ENCODE peak calls at places on chromosomes 6 and 20, in four cellular contexts. U is brain microvascular endothelial cell, V is adrenal gland, Q is stomach. G is an unnamed sample.

GRCh38 chr6:53032853-53033252 is 32.4 kb upstream of the FBXO9 start:
- DNase-seq in V (no peak), U (no peak), Q (no peak), G (no peak)

GRCh38 chr6:37244430-37245310 is 12.9 kb upstream of the TBC1D22B start:
- DNase-seq in V (peak; percentile 89), Q (peak; percentile 83), U (peak; percentile 100), G (peak; percentile 82)

GRCh38 chr6:145929037-145929633 is 35.0 kb downstream of the SHPRH start:
- DNase-seq in V (peak; percentile 9), U (peak; percentile 34), Q (no peak), G (peak; percentile 9)

GRCh38 chr6:127188752-127189151 is 70.3 kb downstream of the RSPO3 start:
- DNase-seq in Q (no peak), U (no peak), V (no peak), G (no peak)

GRCh38 chr6:130434174-130434873 is 68.5 kb downstream of the TMEM200A start:
- DNase-seq in Q (no peak), V (no peak), U (peak; percentile 43), G (no peak)

GRCh38 chr20:18928626-18929025 is 115.0 kb downstream of the SCP2D1 start:
- DNase-seq in V (no peak), Q (peak; percentile 60), U (no peak), G (no peak)

GRCh38 chr6:31143148-31143547 is 4.3 kb upstream of the PSORS1C2 start:
- DNase-seq in Q (peak; percentile 59), U (peak; percentile 42), V (no peak), G (no peak)

GRCh38 chr6:28807682-28808280 is 116.0 kb downstream of the TRIM27 start:
- DNase-seq in U (peak; percentile 80), Q (no peak), V (no peak), G (no peak)

GRCh38 chr20:56826306-56826970 is 197.3 kb downstream of the TFAP2C start:
- DNase-seq in Q (no peak), V (no peak), U (no peak), G (no peak)

GRCh38 chr6:38088794-38089193 is 269.3 kb downstream of the ZFAND3 start:
- DNase-seq in V (no peak), Q (no peak), U (no peak), G (no peak)

GRCh38 chr6:26020983-26021349 is 58.4 kb downstream of the TRIM38 start:
- DNase-seq in Q (peak; percentile 64), U (peak; percentile 68), V (no peak), G (no peak)

GRCh38 chr20:33263784-33264183 is 19.2 kb upstream of the BPIFB1 start:
- DNase-seq in U (no peak), Q (no peak), V (no peak), G (no peak)

GRCh38 chr20:53394433-53394832 is 199.2 kb downstream of the ZNF217 start:
- DNase-seq in V (no peak), U (no peak), Q (no peak), G (no peak)

GRCh38 chr6:50141100-50141499 is 91.4 kb upstream of the DEFB112 start:
- DNase-seq in U (no peak), V (no peak), Q (no peak), G (no peak)

GRCh38 chr6:28161410-28162079 is 19.9 kb downstream of the ZKSCAN8 start:
- DNase-seq in Q (peak; percentile 59), V (peak; percentile 68), U (peak; percentile 40), G (no peak)

GRCh38 chr6:33714385-33715040 is 3.0 kb upstream of the UQCC2 start:
- DNase-seq in Q (no peak), U (no peak), V (no peak), G (no peak)

GRCh38 chr6:3386374-3386857 is 70.4 kb downstream of the SLC22A23 start:
- DNase-seq in Q (peak; percentile 84), V (no peak), U (no peak), G (no peak)

GRCh38 chr20:41631826-41632225 is 13.6 kb upstream of the CHD6 start:
- DNase-seq in U (peak; percentile 60), Q (no peak), V (peak; percentile 57), G (no peak)

GRCh38 chr6:31878222-31878621 is 575 bp downstream of the SLC44A4 start:
- DNase-seq in Q (no peak), V (no peak), U (no peak), G (no peak)

GRCh38 chr6:13423292-13423691 is 64.1 kb downstream of the GFOD1 start:
- DNase-seq in V (no peak), Q (no peak), U (no peak), G (no peak)

GRCh38 chr6:33176906-33177305 is 15.4 kb downstream of the COL11A2 start:
- DNase-seq in V (no peak), Q (no peak), U (no peak), G (no peak)

GRCh38 chr6:139853302-139853992 is 479.0 kb upstream of the CITED2 start:
- DNase-seq in V (no peak), U (no peak), Q (no peak), G (peak; percentile 67)

GRCh38 chr6:33271098-33271607 is 523 bp downstream of the VPS52 start:
- DNase-seq in Q (no peak), U (no peak), V (no peak), G (no peak)

GRCh38 chr6:57301755-57302154 is 15.7 kb upstream of the PRIM2 start:
- DNase-seq in V (no peak), Q (no peak), U (no peak), G (no peak)

GRCh38 chr6:144248003-144248402 is 37.1 kb upstream of the UTRN start:
- DNase-seq in Q (no peak), V (no peak), U (no peak), G (no peak)

GRCh38 chr6:39347906-39348585 is 25.5 kb upstream of the KCNK16 start:
- DNase-seq in V (peak; percentile 67), Q (peak; percentile 72), U (peak; percentile 74), G (peak; percentile 18)

GRCh38 chr6:98477231-98477630 is 357.1 kb upstream of the POU3F2 start:
- DNase-seq in V (no peak), Q (no peak), U (no peak), G (no peak)

GRCh38 chr20:47493175-47493953 is 8.3 kb upstream of the NCOA3 start:
- DNase-seq in V (peak; percentile 88), U (peak; percentile 68), Q (peak; percentile 94), G (no peak)

GRCh38 chr6:109304284-109305015 is 77.8 kb downstream of the CD164 start:
- DNase-seq in V (no peak), U (no peak), Q (no peak), G (peak; percentile 5)

GRCh38 chr6:137859025-137859424 is 8.0 kb upstream of the TNFAIP3 start:
- DNase-seq in V (no peak), Q (no peak), U (no peak), G (no peak)

GRCh38 chr6:169201985-169202384 is 51.7 kb downstream of the THBS2 start:
- DNase-seq in V (no peak), U (no peak), Q (no peak), G (no peak)

GRCh38 chr6:166940643-166941068 is 15.7 kb downstream of the RNASET2 start:
- DNase-seq in U (peak; percentile 65), V (no peak), Q (no peak), G (peak; percentile 29)

GRCh38 chr6:90290991-90291390 is 5.7 kb downstream of the BACH2 start:
- DNase-seq in Q (no peak), V (no peak), U (no peak), G (no peak)

GRCh38 chr20:50857348-50857747 is 62.5 kb downstream of the BCAS4 start:
- DNase-seq in Q (no peak), U (no peak), V (no peak), G (no peak)

GRCh38 chr6:19697744-19698290 is 139.4 kb upstream of the ID4 start:
- DNase-seq in U (peak; percentile 91), V (no peak), Q (no peak), G (no peak)

GRCh38 chr6:113763883-113764282 is 93.3 kb upstream of the MARCKS start:
- DNase-seq in Q (no peak), V (no peak), U (peak; percentile 45), G (peak; percentile 60)

GRCh38 chr6:5126214-5126613 is 41.1 kb downstream of the PPP1R3G start:
- DNase-seq in Q (no peak), V (no peak), U (peak; percentile 84), G (no peak)

GRCh38 chr6:43627008-43627825 is 1.8 kb downstream of the GTPBP2 start:
- DNase-seq in V (peak; percentile 94), Q (peak; percentile 79), U (peak; percentile 97), G (peak; percentile 96)

GRCh38 chr20:59031326-59032022 is 661 bp downstream of the ATP5F1E start:
- DNase-seq in U (no peak), Q (no peak), V (no peak), G (no peak)
- H3K4me3 ChIP-seq in U (peak overlapping the region; percentile 89), Q (peak overlapping the region; percentile 80), V (peak overlapping the region; percentile 19), G (peak overlapping the region; percentile 97)

GRCh38 chr6:63759605-63760004 is 124.0 kb downstream of the PHF3 start:
- DNase-seq in V (no peak), Q (no peak), U (no peak), G (no peak)
- TF ChIP-seq CTCF in V (no peak), Q (no peak), U (no peak), G (no peak)

DNA sequence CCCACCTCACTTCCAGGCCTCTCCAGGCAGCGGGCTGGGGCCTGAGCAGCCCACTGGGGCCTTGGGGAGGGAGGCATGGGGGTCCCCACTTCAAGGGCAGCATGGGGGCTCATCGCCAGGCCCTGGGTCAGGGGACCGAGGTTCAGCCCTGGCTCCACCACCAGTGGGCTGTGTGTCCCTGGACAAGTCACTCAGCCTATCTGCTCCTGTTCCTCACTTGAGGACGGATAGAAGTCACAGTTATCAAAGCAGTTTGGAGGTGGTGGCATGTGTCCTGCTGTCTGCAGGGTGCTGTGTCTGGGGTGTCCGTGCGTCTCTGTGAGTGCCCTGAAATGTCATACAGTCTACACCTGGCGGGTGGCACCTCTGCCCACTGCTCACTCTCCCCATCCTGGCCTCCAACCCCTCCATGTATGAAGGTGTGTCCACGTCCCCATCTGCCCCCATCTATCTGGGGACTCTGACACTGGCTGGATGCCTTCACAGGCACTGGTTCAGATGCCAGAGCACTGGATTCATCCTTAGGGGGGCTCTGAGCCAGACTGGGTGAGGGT is 3.6 kb downstream of the EEF1A2 start:
- DNase-seq in U (no peak), V (no peak), Q (no peak), G (no peak)
- H3K27me3 ChIP-seq in U (peaks cover 13% of the 10 kb centered on the region), V (no peaks in the 10 kb centered on the region), Q (peaks cover 11% of the 10 kb centered on the region), G (peaks cover 27% of the 10 kb centered on the region)

GRCh38 chr6:134009876-134010275 is 42.5 kb downstream of the SLC2A12 start:
- DNase-seq in V (no peak), Q (no peak), U (no peak), G (no peak)

GRCh38 chr6:134010400-134010799 is 42.0 kb downstream of the SLC2A12 start:
- DNase-seq in V (no peak), Q (no peak), U (no peak), G (no peak)

GRCh38 chr6:134016558-134016814 is 35.9 kb downstream of the SLC2A12 start:
- DNase-seq in Q (no peak), V (no peak), U (no peak), G (no peak)

GRCh38 chr6:134015719-134016557 is 36.5 kb downstream of the SLC2A12 start:
- DNase-seq in U (no peak), Q (no peak), V (no peak), G (no peak)

DNA sequence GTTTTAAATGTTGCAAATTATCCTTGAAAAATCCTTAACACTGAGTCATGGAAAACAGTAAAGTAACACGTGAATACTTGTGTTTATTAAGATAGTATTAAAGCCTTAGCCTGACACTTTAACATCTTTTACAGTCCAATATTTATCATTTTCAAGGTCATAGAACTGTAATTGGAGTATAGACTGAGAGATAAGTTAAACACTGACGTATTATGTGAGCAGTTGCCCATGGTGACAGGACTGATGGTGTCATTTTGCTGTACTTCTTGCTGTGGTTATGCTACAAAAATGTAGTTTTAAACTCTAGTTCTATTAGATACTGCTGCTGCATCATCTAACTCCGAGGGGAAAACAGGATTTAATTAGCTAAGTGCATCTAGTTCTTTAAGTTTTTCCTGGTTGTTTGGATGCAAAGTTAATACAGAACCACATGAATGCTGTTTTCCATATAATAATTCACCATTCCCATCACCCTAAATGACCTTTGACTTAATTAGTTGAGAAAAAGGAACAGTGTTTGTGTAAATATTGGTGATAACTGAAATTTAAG is 37.8 kb downstream of the SLC2A12 start:
- DNase-seq in Q (no peak), U (no peak), V (no peak), G (no peak)
- H3K4me3 ChIP-seq in Q (no peak overlapping the region), U (no peak overlapping the region), V (no peak overlapping the region), G (no peak overlapping the region)